ENCODE peak calls at places on chromosomes 16 and 17, in four cellular contexts. P is HFF-Myc; X is HCT116; E is CD8-positive, alpha-beta T cell. S is an unnamed sample.

GRCh38 chr16:53258809-53259208 is 175.5 kb upstream of the RBL2 start:
- DNase-seq in P (no peak), X (no peak), E (no peak), S (no peak)

GRCh38 chr17:72193395-72194106 is 72.7 kb downstream of the SOX9 start:
- DNase-seq in P (no peak), X (no peak), E (no peak), S (no peak)

GRCh38 chr16:19410435-19411153 is 7.1 kb upstream of the TMC5 start:
- DNase-seq in P (no peak), X (no peak), E (no peak), S (peak)

GRCh38 chr16:87098361-87098760 is 218.8 kb downstream of the C16orf95 start:
- DNase-seq in P (no peak), X (no peak), E (no peak), S (no peak)

GRCh38 chr16:1035066-1035415 is 37.5 kb upstream of the SSTR5 start:
- DNase-seq in P (no peak), X (no peak), E (no peak), S (no peak)

GRCh38 chr16:86089986-86090385 is 191.0 kb downstream of the IRF8 start:
- DNase-seq in P (no peak), X (no peak), E (no peak), S (peak)

GRCh38 chr17:2547176-2547575 is 35.5 kb upstream of the METTL16 start:
- DNase-seq in P (no peak), X (no peak), E (no peak), S (no peak)

GRCh38 chr17:5100832-5101231 is 10.8 kb downstream of the ZNF232 start:
- DNase-seq in P (no peak), X (no peak), E (no peak), S (no peak)

GRCh38 chr17:3603119-3603869 is 5.9 kb downstream of the TRPV1 start:
- DNase-seq in P (peak), X (no peak), E (no peak), S (no peak)

GRCh38 chr17:64507418-64507766 is 615 bp downstream of the CEP95 start:
- DNase-seq in P (peak), X (no peak), E (no peak), S (peak)

GRCh38 chr17:7479389-7480192 is at the start of gene ZBTB4:
- DNase-seq in P (no peak), X (no peak), E (peak), S (peak)

GRCh38 chr17:6269474-6269873 is 165.4 kb downstream of the AIPL1 start:
- DNase-seq in P (no peak), X (peak), E (no peak), S (peak)

GRCh38 chr17:55053855-55054254 is 85.3 kb downstream of the STXBP4 start:
- DNase-seq in P (no peak), X (no peak), E (no peak), S (no peak)

GRCh38 chr17:69524854-69525253 is 110.4 kb downstream of the MAP2K6 start:
- DNase-seq in P (no peak), X (no peak), E (no peak), S (no peak)

GRCh38 chr16:48556913-48557351 is 53.0 kb downstream of the N4BP1 start:
- DNase-seq in P (no peak), X (peak), E (no peak), S (peak)

GRCh38 chr17:39826334-39826733 is 37.8 kb downstream of the IKZF3 start:
- DNase-seq in P (no peak), X (no peak), E (no peak), S (no peak)

GRCh38 chr17:82548681-82549303 is 29.3 kb downstream of the FOXK2 start:
- DNase-seq in P (no peak), X (no peak), E (no peak), S (no peak)

GRCh38 chr16:57747496-57747895 is 11.9 kb downstream of the KATNB1 start:
- DNase-seq in P (no peak), X (no peak), E (no peak), S (no peak)

GRCh38 chr16:71707199-71707598 is 17.3 kb downstream of the PHLPP2 start:
- DNase-seq in P (no peak), X (no peak), E (no peak), S (no peak)

GRCh38 chr17:39208136-39208535 is 8.1 kb downstream of the RPL19 start:
- DNase-seq in P (no peak), X (no peak), E (peak), S (no peak)

GRCh38 chr16:85353839-85354622 is 241.8 kb upstream of the CIBAR2 start:
- DNase-seq in P (no peak), X (no peak), E (no peak), S (no peak)

GRCh38 chr17:82090549-82091263 is 7.3 kb downstream of the FASN start:
- DNase-seq in P (no peak), X (no peak), E (no peak), S (no peak)

GRCh38 chr16:80804451-80805383 is at the start of gene CDYL2:
- DNase-seq in P (no peak), X (no peak), E (peak), S (peak)

GRCh38 chr17:968812-969766 is 10.5 kb downstream of the NXN start:
- DNase-seq in P (no peak), X (peak), E (no peak), S (no peak)

GRCh38 chr17:79809530-79810137 is 12.8 kb upstream of the CBX8 start:
- DNase-seq in P (no peak), X (no peak), E (no peak), S (no peak)

GRCh38 chr17:82963104-82963950 is 116.1 kb upstream of the METRNL start:
- DNase-seq in P (peak), X (no peak), E (peak), S (no peak)

GRCh38 chr16:1244881-1245280 is 4.4 kb downstream of the TPSAB1 start:
- DNase-seq in P (no peak), X (no peak), E (no peak), S (no peak)

GRCh38 chr17:79617304-79617703 is 6.5 kb upstream of the RBFOX3 start:
- DNase-seq in P (no peak), X (no peak), E (no peak), S (no peak)

GRCh38 chr16:17962726-17963125 is 373.8 kb downstream of the NPIPA8 start:
- DNase-seq in P (no peak), X (no peak), E (no peak), S (no peak)

GRCh38 chr17:40218740-40219072 is 398 bp upstream of the WIPF2 start:
- DNase-seq in P (peak), X (peak), E (peak), S (peak)

GRCh38 chr16:1363501-1364041 is 11.8 kb downstream of the GNPTG start:
- DNase-seq in P (no peak), X (peak), E (peak), S (peak)

GRCh38 chr17:37791985-37792384 is 47.1 kb upstream of the HNF1B start:
- DNase-seq in P (no peak), X (no peak), E (no peak), S (no peak)

GRCh38 chr17:37790153-37790552 is 45.3 kb upstream of the HNF1B start:
- DNase-seq in P (no peak), X (no peak), E (no peak), S (no peak)

GRCh38 chr17:37792787-37793186 is 47.9 kb upstream of the HNF1B start:
- DNase-seq in P (no peak), X (no peak), E (no peak), S (no peak)

GRCh38 chr17:37789166-37789565 is 44.3 kb upstream of the HNF1B start:
- DNase-seq in P (no peak), X (no peak), E (no peak), S (no peak)

DNA sequence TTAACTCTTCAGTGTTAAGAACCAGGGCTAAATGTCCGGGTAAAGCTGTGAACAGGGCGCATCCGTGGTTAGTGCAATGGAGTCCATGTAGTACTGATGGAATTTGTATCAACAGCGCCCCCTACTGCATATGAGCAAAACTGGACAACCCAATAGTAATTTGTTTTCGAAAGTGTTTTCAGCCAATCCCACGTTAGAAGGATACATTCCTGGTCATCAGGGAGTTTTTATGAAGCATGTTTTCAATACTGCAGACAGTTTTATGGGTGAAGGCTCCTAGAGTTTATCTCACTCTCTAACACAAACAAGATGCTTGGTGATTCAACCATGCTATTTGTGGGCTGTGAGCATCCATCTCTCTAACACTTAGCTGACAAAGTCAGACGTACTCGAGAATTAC is 46.6 kb upstream of the HNF1B start:
- DNase-seq in P (no peak), X (no peak), E (no peak), S (peak)
- TF ChIP-seq CTCF in P (peak), X (peak), E (peak), S (peak)

GRCh38 chr17:34025179-34025551 is 229.9 kb upstream of the CCL2 start:
- DNase-seq in P (no peak), X (no peak), E (no peak), S (no peak)
- TF ChIP-seq CTCF in P (no peak), X (no peak), E (no peak), S (no peak)

GRCh38 chr17:68431045-68431608 is 26.2 kb downstream of the WIPI1 start:
- DNase-seq in P (no peak), X (no peak), E (peak), S (no peak)

GRCh38 chr17:68429881-68430280 is 27.4 kb downstream of the WIPI1 start:
- DNase-seq in P (no peak), X (no peak), E (no peak), S (no peak)

GRCh38 chr17:68432086-68432864 is 25.0 kb downstream of the WIPI1 start:
- DNase-seq in P (no peak), X (no peak), E (peak), S (no peak)

GRCh38 chr17:68433211-68433610 is 24.1 kb downstream of the WIPI1 start:
- DNase-seq in P (no peak), X (no peak), E (peak), S (no peak)

GRCh38 chr17:68431661-68432071 is 25.6 kb downstream of the WIPI1 start:
- DNase-seq in P (peak), X (peak), E (peak), S (peak)
- TF ChIP-seq CTCF in P (peak), X (peak), E (peak), S (peak)

DNA sequence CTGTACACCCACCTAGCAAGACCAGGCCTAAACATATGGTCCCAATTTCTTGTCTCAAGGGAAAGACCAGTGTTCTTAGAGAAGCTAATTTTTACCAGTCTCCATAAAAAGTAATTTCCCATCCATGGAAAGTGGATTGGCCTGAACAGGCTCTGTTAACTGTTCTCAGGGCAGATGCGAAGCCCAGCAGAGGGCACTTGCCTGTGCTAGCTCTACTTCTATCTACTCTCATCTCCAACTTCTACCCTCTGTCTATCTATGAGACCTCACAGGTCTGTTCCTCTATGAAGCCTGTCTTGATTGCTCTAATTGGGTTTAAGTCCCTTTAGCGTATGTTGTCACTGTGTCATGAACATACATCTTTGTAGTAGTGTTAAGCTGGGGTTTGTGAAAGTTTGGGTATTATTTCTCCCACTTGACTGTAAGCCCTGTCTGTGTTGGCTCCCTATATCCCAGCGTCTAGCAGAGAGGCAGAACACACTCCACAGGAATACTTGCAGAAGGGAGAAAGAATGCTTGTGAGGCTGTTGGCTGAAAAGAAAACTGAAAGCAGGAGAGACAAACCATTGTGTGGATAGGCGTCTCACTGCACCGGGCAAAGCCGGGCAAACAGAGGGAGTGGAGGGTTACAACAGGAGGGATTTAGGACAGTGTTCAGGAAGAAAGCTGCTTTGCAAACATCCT is 167.2 kb upstream of the MAF start:
- DNase-seq in P (no peak), X (no peak), E (no peak), S (no peak)
- TF ChIP-seq CTCF in P (peak), X (no peak), E (no peak), S (peak)

GRCh38 chr17:65609303-65609702 is 47.9 kb upstream of the AXIN2 start:
- DNase-seq in P (no peak), X (no peak), E (no peak), S (no peak)
- TF ChIP-seq CTCF in P (no peak), X (no peak), E (no peak), S (no peak)

GRCh38 chr16:24069036-24069590 is 187.0 kb upstream of the CACNG3 start:
- DNase-seq in P (no peak), X (no peak), E (no peak), S (no peak)

GRCh38 chr16:24073321-24073720 is 182.8 kb upstream of the CACNG3 start:
- DNase-seq in P (no peak), X (no peak), E (no peak), S (no peak)

GRCh38 chr16:24071990-24072389 is 184.1 kb upstream of the CACNG3 start:
- DNase-seq in P (no peak), X (no peak), E (no peak), S (no peak)

GRCh38 chr16:24074574-24074973 is 181.6 kb upstream of the CACNG3 start:
- DNase-seq in P (no peak), X (no peak), E (no peak), S (no peak)

GRCh38 chr16:24070851-24071250 is 185.3 kb upstream of the CACNG3 start:
- DNase-seq in P (no peak), X (peak), E (no peak), S (peak)
- TF ChIP-seq CTCF in P (peak), X (peak), E (no peak), S (peak)

GRCh38 chr16:67284699-67285646 is 5.6 kb downstream of the PLEKHG4 start:
- DNase-seq in P (no peak), X (no peak), E (no peak), S (no peak)
- TF ChIP-seq CTCF in P (peak), X (peak), E (no peak), S (no peak)

GRCh38 chr17:78394209-78394608 is 15.8 kb downstream of the PGS1 start:
- DNase-seq in P (no peak), X (no peak), E (no peak), S (no peak)
- TF ChIP-seq CTCF in P (no peak), X (no peak), E (no peak), S (no peak)

GRCh38 chr17:63433746-63434591 is 12.1 kb downstream of the CYB561 start:
- DNase-seq in P (peak), X (no peak), E (no peak), S (no peak)
- TF ChIP-seq CTCF in P (peak), X (no peak), E (no peak), S (no peak)